ENCODE peak calls at places on chromosomes 6 and 20, in seven cellular contexts. One of them, this sample, is unnamed.
A peak's percentile ranks its signal among the peaks of the same experiment; 100 is the strongest.

GRCh38 chr6:74534485-74535211 is 671.2 kb downstream of the COL12A1 start:
- DNase-seq in foreskin fibroblast: peak; percentile 50
- DNase-seq in neural progenitor cell: no peak
- DNase-seq in transverse colon: no peak
- DNase-seq in AG10803: peak; percentile 93
- DNase-seq in brain microvascular endothelial cell: peak; percentile 71
- DNase-seq in thyroid gland: no peak
- DNase-seq in this sample: peak; percentile 33

GRCh38 chr20:21505161-21505809 is 8.6 kb downstream of the NKX2-2 start:
- DNase-seq in transverse colon: peak; percentile 69
- DNase-seq in thyroid gland: peak; percentile 71
- DNase-seq in brain microvascular endothelial cell: peak; percentile 29
- DNase-seq in neural progenitor cell: peak; percentile 89
- DNase-seq in foreskin fibroblast: peak; percentile 71
- DNase-seq in AG10803: peak; percentile 31
- DNase-seq in this sample: no peak

GRCh38 chr20:49699200-49699992 is 14.3 kb downstream of the B4GALT5 start:
- DNase-seq in neural progenitor cell: no peak
- DNase-seq in transverse colon: no peak
- DNase-seq in foreskin fibroblast: peak; percentile 75
- DNase-seq in brain microvascular endothelial cell: peak; percentile 75
- DNase-seq in thyroid gland: no peak
- DNase-seq in AG10803: no peak
- DNase-seq in this sample: no peak

GRCh38 chr6:26183581-26184408 is 96.6 kb downstream of the HFE start:
- DNase-seq in neural progenitor cell: peak; percentile 76
- DNase-seq in transverse colon: peak; percentile 68
- DNase-seq in thyroid gland: peak; percentile 68
- DNase-seq in AG10803: peak; percentile 88
- DNase-seq in foreskin fibroblast: peak; percentile 89
- DNase-seq in brain microvascular endothelial cell: peak; percentile 49
- DNase-seq in this sample: no peak

GRCh38 chr20:50462093-50462685 is 48.0 kb upstream of the PTPN1 start:
- DNase-seq in brain microvascular endothelial cell: no peak
- DNase-seq in foreskin fibroblast: no peak
- DNase-seq in AG10803: peak; percentile 42
- DNase-seq in neural progenitor cell: no peak
- DNase-seq in thyroid gland: no peak
- DNase-seq in transverse colon: no peak
- DNase-seq in this sample: no peak

GRCh38 chr6:152637422-152638047 is 373 bp upstream of the SYNE1 start:
- DNase-seq in foreskin fibroblast: peak; percentile 20
- DNase-seq in transverse colon: no peak
- DNase-seq in brain microvascular endothelial cell: no peak
- DNase-seq in neural progenitor cell: no peak
- DNase-seq in thyroid gland: no peak
- DNase-seq in AG10803: peak; percentile 43
- DNase-seq in this sample: no peak

GRCh38 chr6:139977887-139978332 is 603.5 kb upstream of the CITED2 start:
- DNase-seq in brain microvascular endothelial cell: peak; percentile 63
- DNase-seq in AG10803: peak; percentile 93
- DNase-seq in foreskin fibroblast: peak; percentile 86
- DNase-seq in neural progenitor cell: no peak
- DNase-seq in thyroid gland: peak; percentile 93
- DNase-seq in transverse colon: no peak
- DNase-seq in this sample: no peak

GRCh38 chr6:124490123-124490522 is 472.1 kb upstream of the RNF217 start:
- DNase-seq in foreskin fibroblast: no peak
- DNase-seq in transverse colon: no peak
- DNase-seq in AG10803: no peak
- DNase-seq in brain microvascular endothelial cell: peak; percentile 10
- DNase-seq in thyroid gland: no peak
- DNase-seq in neural progenitor cell: no peak
- DNase-seq in this sample: no peak

GRCh38 chr6:64012351-64013060 is 376.9 kb downstream of the PHF3 start:
- DNase-seq in neural progenitor cell: peak; percentile 73
- DNase-seq in foreskin fibroblast: no peak
- DNase-seq in transverse colon: peak; percentile 34
- DNase-seq in brain microvascular endothelial cell: peak; percentile 2
- DNase-seq in thyroid gland: peak; percentile 30
- DNase-seq in AG10803: peak; percentile 1
- DNase-seq in this sample: no peak

GRCh38 chr20:17026346-17026745 is 200.5 kb upstream of the PCSK2 start:
- DNase-seq in AG10803: peak; percentile 17
- DNase-seq in foreskin fibroblast: no peak
- DNase-seq in neural progenitor cell: no peak
- DNase-seq in transverse colon: no peak
- DNase-seq in thyroid gland: no peak
- DNase-seq in brain microvascular endothelial cell: no peak
- DNase-seq in this sample: no peak

GRCh38 chr6:30556714-30556963 is 350 bp upstream of the GNL1 start:
- DNase-seq in thyroid gland: peak; percentile 87
- DNase-seq in transverse colon: peak; percentile 91
- DNase-seq in brain microvascular endothelial cell: no peak
- DNase-seq in neural progenitor cell: peak; percentile 95
- DNase-seq in AG10803: no peak
- DNase-seq in foreskin fibroblast: no peak
- DNase-seq in this sample: no peak

GRCh38 chr20:50286609-50287008 is 96.0 kb downstream of the CEBPB start:
- DNase-seq in foreskin fibroblast: peak; percentile 96
- DNase-seq in brain microvascular endothelial cell: peak; percentile 84
- DNase-seq in transverse colon: peak; percentile 43
- DNase-seq in AG10803: peak; percentile 90
- DNase-seq in thyroid gland: peak; percentile 93
- DNase-seq in neural progenitor cell: no peak
- DNase-seq in this sample: no peak

GRCh38 chr20:25195962-25196700 is 619 bp downstream of the ENTPD6 start:
- DNase-seq in thyroid gland: peak; percentile 79
- DNase-seq in foreskin fibroblast: peak; percentile 28
- DNase-seq in brain microvascular endothelial cell: peak; percentile 12
- DNase-seq in AG10803: no peak
- DNase-seq in neural progenitor cell: peak; percentile 66
- DNase-seq in transverse colon: peak; percentile 87
- DNase-seq in this sample: no peak

GRCh38 chr20:57498425-57499400 is 26.2 kb downstream of the CTCFL start:
- DNase-seq in transverse colon: no peak
- DNase-seq in foreskin fibroblast: peak; percentile 51
- DNase-seq in AG10803: peak; percentile 21
- DNase-seq in thyroid gland: peak; percentile 51
- DNase-seq in neural progenitor cell: peak; percentile 63
- DNase-seq in brain microvascular endothelial cell: peak; percentile 29
- DNase-seq in this sample: no peak

GRCh38 chr6:136525586-136526195 is 24.5 kb downstream of the MAP7 start:
- DNase-seq in thyroid gland: no peak
- DNase-seq in AG10803: peak; percentile 12
- DNase-seq in neural progenitor cell: peak; percentile 30
- DNase-seq in brain microvascular endothelial cell: no peak
- DNase-seq in transverse colon: no peak
- DNase-seq in foreskin fibroblast: peak; percentile 9
- DNase-seq in this sample: no peak

GRCh38 chr20:34861386-34862084 is 11.1 kb downstream of the GGT7 start:
- DNase-seq in neural progenitor cell: no peak
- DNase-seq in brain microvascular endothelial cell: no peak
- DNase-seq in AG10803: no peak
- DNase-seq in thyroid gland: peak; percentile 56
- DNase-seq in foreskin fibroblast: no peak
- DNase-seq in transverse colon: peak; percentile 65
- DNase-seq in this sample: no peak

DNA sequence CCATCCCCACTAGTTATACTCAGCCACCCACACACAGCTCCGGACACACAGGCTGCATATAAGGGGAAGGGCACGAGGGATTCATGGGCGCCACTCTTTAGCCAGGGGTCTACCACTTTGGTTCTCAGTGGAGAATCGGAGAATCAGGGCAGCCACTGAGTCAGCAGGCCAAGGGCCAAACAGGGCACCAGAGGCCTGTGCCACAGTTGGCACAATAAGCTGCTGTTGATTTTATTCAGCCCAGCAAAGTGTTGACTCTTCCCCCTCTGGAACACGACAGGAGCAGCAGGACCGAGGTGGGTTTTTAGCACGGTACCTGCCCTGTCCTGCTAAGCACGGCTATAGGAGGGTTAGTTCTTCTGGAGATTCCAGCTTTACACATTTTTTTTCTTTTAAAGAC is 48.3 kb downstream of the GJA10 start:
- DNase-seq in foreskin fibroblast: no peak
- DNase-seq in brain microvascular endothelial cell: no peak
- DNase-seq in transverse colon: no peak
- DNase-seq in neural progenitor cell: no peak
- DNase-seq in thyroid gland: no peak
- DNase-seq in AG10803: no peak
- DNase-seq in this sample: no peak
- H3K4me3 ChIP-seq in foreskin fibroblast: no peak overlapping the region
- H3K4me3 ChIP-seq in brain microvascular endothelial cell: no peak overlapping the region
- H3K4me3 ChIP-seq in transverse colon: no peak overlapping the region
- H3K4me3 ChIP-seq in neural progenitor cell: no peak overlapping the region
- H3K4me3 ChIP-seq in thyroid gland: no peak overlapping the region
- H3K4me3 ChIP-seq in AG10803: no peak overlapping the region
- H3K4me3 ChIP-seq in this sample: no peak overlapping the region

GRCh38 chr6:150720774-150721233 is 121.1 kb downstream of the PLEKHG1 start:
- DNase-seq in AG10803: peak; percentile 16
- DNase-seq in neural progenitor cell: peak; percentile 67
- DNase-seq in transverse colon: no peak
- DNase-seq in thyroid gland: peak; percentile 69
- DNase-seq in foreskin fibroblast: no peak
- DNase-seq in brain microvascular endothelial cell: peak; percentile 13
- DNase-seq in this sample: no peak
- TF ChIP-seq CTCF in AG10803: no peak
- TF ChIP-seq CTCF in neural progenitor cell: peak; percentile 25
- TF ChIP-seq CTCF in transverse colon: no peak
- TF ChIP-seq CTCF in thyroid gland: peak; percentile 39
- TF ChIP-seq CTCF in foreskin fibroblast: no peak
- TF ChIP-seq CTCF in brain microvascular endothelial cell: peak; percentile 25
- TF ChIP-seq CTCF in this sample: no peak

GRCh38 chr20:63275825-63276224 is 3.2 kb downstream of the ARFGAP1 start:
- DNase-seq in thyroid gland: no peak
- DNase-seq in brain microvascular endothelial cell: no peak
- DNase-seq in neural progenitor cell: no peak
- DNase-seq in foreskin fibroblast: no peak
- DNase-seq in AG10803: no peak
- DNase-seq in transverse colon: no peak
- DNase-seq in this sample: no peak

GRCh38 chr20:63272105-63273078 is at the start of gene ARFGAP1:
- DNase-seq in thyroid gland: peak; percentile 94
- DNase-seq in neural progenitor cell: peak; percentile 97
- DNase-seq in brain microvascular endothelial cell: peak; percentile 79
- DNase-seq in transverse colon: peak; percentile 92
- DNase-seq in AG10803: peak; percentile 88
- DNase-seq in foreskin fibroblast: peak; percentile 96
- DNase-seq in this sample: peak; percentile 19

GRCh38 chr20:63273180-63273579 is 567 bp downstream of the ARFGAP1 start:
- DNase-seq in AG10803: no peak
- DNase-seq in transverse colon: no peak
- DNase-seq in brain microvascular endothelial cell: no peak
- DNase-seq in thyroid gland: no peak
- DNase-seq in neural progenitor cell: no peak
- DNase-seq in foreskin fibroblast: no peak
- DNase-seq in this sample: no peak

GRCh38 chr20:63273635-63274380 is 1.2 kb downstream of the ARFGAP1 start:
- DNase-seq in neural progenitor cell: peak; percentile 28
- DNase-seq in foreskin fibroblast: peak; percentile 74
- DNase-seq in thyroid gland: no peak
- DNase-seq in AG10803: peak; percentile 64
- DNase-seq in transverse colon: no peak
- DNase-seq in brain microvascular endothelial cell: peak; percentile 84
- DNase-seq in this sample: peak; percentile 4

DNA sequence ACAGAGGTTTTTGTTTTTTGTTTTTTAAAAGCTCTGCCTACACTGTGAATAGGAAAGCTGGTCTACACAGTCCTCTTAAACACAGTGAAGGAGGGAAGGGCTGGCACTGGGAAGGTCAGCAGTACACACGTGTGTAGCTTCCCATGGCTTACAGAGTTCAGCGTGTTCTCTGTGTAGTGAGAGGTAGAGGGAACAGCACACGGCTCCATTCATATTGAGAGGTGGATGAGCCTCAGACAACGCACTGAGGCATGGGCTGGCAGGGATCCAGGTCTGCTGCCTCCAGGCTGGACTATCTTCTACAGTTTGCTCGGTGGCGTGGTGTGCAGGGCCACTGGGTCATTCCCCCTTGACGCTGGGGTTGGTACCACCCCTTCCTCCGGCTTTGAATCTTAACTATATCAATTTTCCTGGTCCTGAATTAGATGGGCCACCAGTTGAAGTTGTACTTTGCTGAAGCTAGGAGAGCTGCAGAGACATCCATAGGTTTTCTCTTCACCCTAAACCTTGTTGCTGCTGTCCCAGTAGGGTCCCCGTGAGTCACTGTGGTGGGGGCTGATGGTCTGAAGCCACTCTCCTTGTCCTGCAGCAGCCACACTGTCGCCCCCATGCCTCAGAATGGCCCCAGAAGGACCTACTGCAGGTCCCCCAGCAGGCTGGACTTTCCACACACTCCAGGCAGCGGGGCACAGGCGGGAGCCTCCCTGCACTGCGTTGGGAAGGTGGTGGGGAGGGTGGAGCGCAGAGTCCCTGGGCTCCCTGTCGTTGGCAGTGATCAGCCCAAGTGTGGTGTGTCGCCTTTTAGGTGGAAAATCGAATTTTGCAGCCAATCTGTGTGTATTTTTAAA is 2.0 kb downstream of the ARFGAP1 start:
- DNase-seq in brain microvascular endothelial cell: no peak
- DNase-seq in transverse colon: no peak
- DNase-seq in foreskin fibroblast: peak; percentile 47
- DNase-seq in thyroid gland: no peak
- DNase-seq in neural progenitor cell: no peak
- DNase-seq in AG10803: no peak
- DNase-seq in this sample: no peak
- H3K4me3 ChIP-seq in brain microvascular endothelial cell: peak overlapping the region; percentile 94
- H3K4me3 ChIP-seq in transverse colon: no peak overlapping the region
- H3K4me3 ChIP-seq in foreskin fibroblast: peak overlapping the region; percentile 97
- H3K4me3 ChIP-seq in thyroid gland: no peak overlapping the region
- H3K4me3 ChIP-seq in neural progenitor cell: no peak overlapping the region
- H3K4me3 ChIP-seq in AG10803: peak overlapping the region; percentile 90
- H3K4me3 ChIP-seq in this sample: peak overlapping the region; percentile 94

GRCh38 chr6:18680842-18681241 is 293.7 kb downstream of the RNF144B start:
- DNase-seq in AG10803: no peak
- DNase-seq in transverse colon: no peak
- DNase-seq in foreskin fibroblast: no peak
- DNase-seq in thyroid gland: no peak
- DNase-seq in neural progenitor cell: no peak
- DNase-seq in brain microvascular endothelial cell: no peak
- DNase-seq in this sample: no peak
- TF ChIP-seq CTCF in AG10803: peak; percentile 12
- TF ChIP-seq CTCF in transverse colon: no peak
- TF ChIP-seq CTCF in foreskin fibroblast: no peak
- TF ChIP-seq CTCF in thyroid gland: no peak
- TF ChIP-seq CTCF in neural progenitor cell: peak; percentile 23
- TF ChIP-seq CTCF in brain microvascular endothelial cell: peak; percentile 28
- TF ChIP-seq CTCF in this sample: no peak

GRCh38 chr6:141510803-141511202 is 621.9 kb upstream of the GJE1 start:
- DNase-seq in neural progenitor cell: no peak
- DNase-seq in AG10803: no peak
- DNase-seq in brain microvascular endothelial cell: no peak
- DNase-seq in thyroid gland: no peak
- DNase-seq in foreskin fibroblast: no peak
- DNase-seq in transverse colon: no peak
- DNase-seq in this sample: no peak

DNA sequence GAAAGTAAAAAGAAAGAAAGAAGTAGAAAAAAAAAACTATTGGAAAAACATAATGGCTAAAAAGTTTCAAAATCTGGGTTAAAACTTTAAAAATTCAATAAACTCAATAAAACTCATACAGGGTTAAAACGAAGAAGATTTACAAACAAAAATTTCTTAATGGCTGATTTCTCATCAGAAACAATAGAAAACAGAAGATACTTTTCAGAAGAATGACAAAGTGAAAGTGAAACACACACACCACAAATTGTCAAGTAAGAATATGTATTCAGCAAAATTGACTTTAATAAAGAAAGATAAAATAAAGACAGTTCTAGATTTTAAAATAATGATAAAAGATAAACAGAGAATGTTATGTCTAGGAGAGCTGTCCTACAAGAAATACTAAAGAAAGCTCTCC is 618.9 kb upstream of the GJE1 start:
- DNase-seq in AG10803: no peak
- DNase-seq in foreskin fibroblast: peak; percentile 7
- DNase-seq in thyroid gland: no peak
- DNase-seq in neural progenitor cell: no peak
- DNase-seq in brain microvascular endothelial cell: no peak
- DNase-seq in transverse colon: no peak
- DNase-seq in this sample: no peak
- H3K4me3 ChIP-seq in AG10803: no peak overlapping the region
- H3K4me3 ChIP-seq in foreskin fibroblast: no peak overlapping the region
- H3K4me3 ChIP-seq in thyroid gland: no peak overlapping the region
- H3K4me3 ChIP-seq in neural progenitor cell: no peak overlapping the region
- H3K4me3 ChIP-seq in brain microvascular endothelial cell: no peak overlapping the region
- H3K4me3 ChIP-seq in transverse colon: no peak overlapping the region
- H3K4me3 ChIP-seq in this sample: no peak overlapping the region

This sample was measured in AG04449.